ENCODE peak calls at places on chromosomes 16 and 17, in eight cellular contexts. One of them, this sample, is unnamed.
A peak's percentile ranks its signal among the peaks of the same experiment; 100 is the strongest.

GRCh38 chr17:5210853-5211252 is 19.2 kb upstream of the ZNF594 start:
- DNase-seq in dorsolateral prefrontal cortex: no peak
- DNase-seq in immature natural killer cell: no peak
- DNase-seq in neural progenitor cell: no peak
- DNase-seq in CD8-positive, alpha-beta memory T cell: no peak
- DNase-seq in stimulated activated CD8-positive, alpha-beta memory T cell treated with anti-CD3 and anti-CD28 coated beads, Interleukin-7, amount 100 ng/mL, for 1 hour: no peak
- DNase-seq in NCI-H1105: no peak
- DNase-seq in hepatocyte: no peak
- DNase-seq in this sample: no peak

GRCh38 chr17:39979865-39980401 is 674 bp upstream of the PSMD3 start:
- DNase-seq in CD8-positive, alpha-beta memory T cell: no peak
- DNase-seq in stimulated activated CD8-positive, alpha-beta memory T cell treated with anti-CD3 and anti-CD28 coated beads, Interleukin-7, amount 100 ng/mL, for 1 hour: peak; percentile 15
- DNase-seq in immature natural killer cell: no peak
- DNase-seq in neural progenitor cell: peak; percentile 67
- DNase-seq in NCI-H1105: peak; percentile 12
- DNase-seq in hepatocyte: peak; percentile 60
- DNase-seq in dorsolateral prefrontal cortex: no peak
- DNase-seq in this sample: peak; percentile 22

GRCh38 chr16:81661082-81661481 is 118.0 kb upstream of the PLCG2 start:
- DNase-seq in CD8-positive, alpha-beta memory T cell: no peak
- DNase-seq in immature natural killer cell: no peak
- DNase-seq in stimulated activated CD8-positive, alpha-beta memory T cell treated with anti-CD3 and anti-CD28 coated beads, Interleukin-7, amount 100 ng/mL, for 1 hour: no peak
- DNase-seq in hepatocyte: no peak
- DNase-seq in dorsolateral prefrontal cortex: no peak
- DNase-seq in neural progenitor cell: no peak
- DNase-seq in NCI-H1105: no peak
- DNase-seq in this sample: no peak

GRCh38 chr17:75454193-75454592 is 2.2 kb upstream of the TMEM94 start:
- DNase-seq in NCI-H1105: no peak
- DNase-seq in CD8-positive, alpha-beta memory T cell: no peak
- DNase-seq in neural progenitor cell: no peak
- DNase-seq in dorsolateral prefrontal cortex: no peak
- DNase-seq in immature natural killer cell: no peak
- DNase-seq in stimulated activated CD8-positive, alpha-beta memory T cell treated with anti-CD3 and anti-CD28 coated beads, Interleukin-7, amount 100 ng/mL, for 1 hour: no peak
- DNase-seq in hepatocyte: no peak
- DNase-seq in this sample: no peak

GRCh38 chr17:55546481-55546880 is 35.2 kb upstream of the SMIM36 start:
- DNase-seq in neural progenitor cell: no peak
- DNase-seq in NCI-H1105: no peak
- DNase-seq in dorsolateral prefrontal cortex: no peak
- DNase-seq in CD8-positive, alpha-beta memory T cell: no peak
- DNase-seq in hepatocyte: no peak
- DNase-seq in immature natural killer cell: no peak
- DNase-seq in stimulated activated CD8-positive, alpha-beta memory T cell treated with anti-CD3 and anti-CD28 coated beads, Interleukin-7, amount 100 ng/mL, for 1 hour: no peak
- DNase-seq in this sample: no peak

GRCh38 chr16:50501251-50501650 is 46.9 kb upstream of the NKD1 start:
- DNase-seq in neural progenitor cell: no peak
- DNase-seq in stimulated activated CD8-positive, alpha-beta memory T cell treated with anti-CD3 and anti-CD28 coated beads, Interleukin-7, amount 100 ng/mL, for 1 hour: no peak
- DNase-seq in dorsolateral prefrontal cortex: no peak
- DNase-seq in CD8-positive, alpha-beta memory T cell: no peak
- DNase-seq in hepatocyte: no peak
- DNase-seq in NCI-H1105: no peak
- DNase-seq in immature natural killer cell: no peak
- DNase-seq in this sample: no peak

GRCh38 chr17:78972507-78973105 is 7.1 kb downstream of the LGALS3BP start:
- DNase-seq in hepatocyte: no peak
- DNase-seq in dorsolateral prefrontal cortex: no peak
- DNase-seq in stimulated activated CD8-positive, alpha-beta memory T cell treated with anti-CD3 and anti-CD28 coated beads, Interleukin-7, amount 100 ng/mL, for 1 hour: no peak
- DNase-seq in NCI-H1105: no peak
- DNase-seq in CD8-positive, alpha-beta memory T cell: no peak
- DNase-seq in neural progenitor cell: no peak
- DNase-seq in immature natural killer cell: no peak
- DNase-seq in this sample: no peak

GRCh38 chr16:67708368-67708771 is 10.7 kb downstream of the GFOD2 start:
- DNase-seq in dorsolateral prefrontal cortex: no peak
- DNase-seq in stimulated activated CD8-positive, alpha-beta memory T cell treated with anti-CD3 and anti-CD28 coated beads, Interleukin-7, amount 100 ng/mL, for 1 hour: no peak
- DNase-seq in neural progenitor cell: no peak
- DNase-seq in NCI-H1105: no peak
- DNase-seq in hepatocyte: no peak
- DNase-seq in immature natural killer cell: no peak
- DNase-seq in CD8-positive, alpha-beta memory T cell: no peak
- DNase-seq in this sample: no peak

GRCh38 chr17:45732926-45733505 is 51.1 kb upstream of the CRHR1 start:
- DNase-seq in CD8-positive, alpha-beta memory T cell: no peak
- DNase-seq in neural progenitor cell: no peak
- DNase-seq in stimulated activated CD8-positive, alpha-beta memory T cell treated with anti-CD3 and anti-CD28 coated beads, Interleukin-7, amount 100 ng/mL, for 1 hour: no peak
- DNase-seq in NCI-H1105: no peak
- DNase-seq in hepatocyte: no peak
- DNase-seq in dorsolateral prefrontal cortex: no peak
- DNase-seq in immature natural killer cell: no peak
- DNase-seq in this sample: no peak

GRCh38 chr17:66636111-66636510 is 198.8 kb upstream of the CACNG5 start:
- DNase-seq in neural progenitor cell: no peak
- DNase-seq in NCI-H1105: no peak
- DNase-seq in immature natural killer cell: no peak
- DNase-seq in CD8-positive, alpha-beta memory T cell: no peak
- DNase-seq in stimulated activated CD8-positive, alpha-beta memory T cell treated with anti-CD3 and anti-CD28 coated beads, Interleukin-7, amount 100 ng/mL, for 1 hour: no peak
- DNase-seq in hepatocyte: no peak
- DNase-seq in dorsolateral prefrontal cortex: no peak
- DNase-seq in this sample: no peak

GRCh38 chr17:38898812-38899348 is 26.5 kb upstream of the LASP1NB start:
- DNase-seq in immature natural killer cell: peak; percentile 94
- DNase-seq in hepatocyte: no peak
- DNase-seq in NCI-H1105: no peak
- DNase-seq in stimulated activated CD8-positive, alpha-beta memory T cell treated with anti-CD3 and anti-CD28 coated beads, Interleukin-7, amount 100 ng/mL, for 1 hour: peak; percentile 58
- DNase-seq in dorsolateral prefrontal cortex: no peak
- DNase-seq in CD8-positive, alpha-beta memory T cell: peak; percentile 76
- DNase-seq in neural progenitor cell: no peak
- DNase-seq in this sample: no peak

This sample was measured in SK-N-MC.